ENCODE peak calls at places on chromosome 17, in ten cellular contexts. One of them, this sample, is unnamed.
A peak's percentile ranks its signal among the peaks of the same experiment; 100 is the strongest.

GRCh38 chr17:62165378-62165722 is 100.3 kb upstream of the MED13 start:
- DNase-seq in CD8-positive, alpha-beta T cell: no peak
- DNase-seq in IMR-90: no peak
- DNase-seq in fibroblast of lung: no peak
- DNase-seq in CD8-positive, alpha-beta memory T cell: no peak
- DNase-seq in lower lobe of right lung: no peak
- DNase-seq in pancreas: no peak
- DNase-seq in upper lobe of left lung: no peak
- DNase-seq in aorta: no peak
- DNase-seq in transverse colon: peak; percentile 30
- DNase-seq in this sample: no peak

GRCh38 chr17:83199500-83200201 is 120.2 kb downstream of the METRNL start:
- DNase-seq in CD8-positive, alpha-beta T cell: peak; percentile 48
- DNase-seq in IMR-90: peak; percentile 49
- DNase-seq in fibroblast of lung: no peak
- DNase-seq in CD8-positive, alpha-beta memory T cell: peak; percentile 29
- DNase-seq in lower lobe of right lung: peak; percentile 87
- DNase-seq in pancreas: peak; percentile 38
- DNase-seq in upper lobe of left lung: peak; percentile 90
- DNase-seq in aorta: peak; percentile 82
- DNase-seq in transverse colon: peak; percentile 60
- DNase-seq in this sample: peak; percentile 80

GRCh38 chr17:31068291-31068690 is 26.5 kb upstream of the NF1 start:
- DNase-seq in CD8-positive, alpha-beta T cell: peak; percentile 28
- DNase-seq in IMR-90: peak; percentile 41
- DNase-seq in fibroblast of lung: no peak
- DNase-seq in CD8-positive, alpha-beta memory T cell: no peak
- DNase-seq in lower lobe of right lung: no peak
- DNase-seq in pancreas: no peak
- DNase-seq in upper lobe of left lung: no peak
- DNase-seq in aorta: no peak
- DNase-seq in transverse colon: peak; percentile 65
- DNase-seq in this sample: peak; percentile 69

GRCh38 chr17:68291836-68292688 is 767 bp downstream of the ARSG start:
- DNase-seq in CD8-positive, alpha-beta T cell: peak; percentile 97
- DNase-seq in IMR-90: peak; percentile 68
- DNase-seq in fibroblast of lung: peak; percentile 77
- DNase-seq in CD8-positive, alpha-beta memory T cell: peak; percentile 97
- DNase-seq in lower lobe of right lung: peak; percentile 95
- DNase-seq in pancreas: peak; percentile 84
- DNase-seq in upper lobe of left lung: peak; percentile 97
- DNase-seq in aorta: peak; percentile 91
- DNase-seq in transverse colon: peak; percentile 84
- DNase-seq in this sample: peak; percentile 76

GRCh38 chr17:2054262-2054739 is 602 bp upstream of the HIC1 start:
- DNase-seq in CD8-positive, alpha-beta T cell: peak; percentile 49
- DNase-seq in IMR-90: peak; percentile 55
- DNase-seq in fibroblast of lung: peak; percentile 80
- DNase-seq in CD8-positive, alpha-beta memory T cell: no peak
- DNase-seq in lower lobe of right lung: no peak
- DNase-seq in pancreas: peak; percentile 77
- DNase-seq in upper lobe of left lung: no peak
- DNase-seq in aorta: no peak
- DNase-seq in transverse colon: no peak
- DNase-seq in this sample: peak; percentile 74

GRCh38 chr17:58049533-58049932 is 33.7 kb upstream of the DYNLL2 start:
- DNase-seq in CD8-positive, alpha-beta T cell: no peak
- DNase-seq in IMR-90: no peak
- DNase-seq in fibroblast of lung: no peak
- DNase-seq in CD8-positive, alpha-beta memory T cell: no peak
- DNase-seq in lower lobe of right lung: no peak
- DNase-seq in pancreas: no peak
- DNase-seq in upper lobe of left lung: no peak
- DNase-seq in aorta: no peak
- DNase-seq in transverse colon: no peak
- DNase-seq in this sample: no peak

GRCh38 chr17:19249681-19250080 is 12.5 kb downstream of the EPN2 start:
- DNase-seq in CD8-positive, alpha-beta T cell: no peak
- DNase-seq in IMR-90: no peak
- DNase-seq in fibroblast of lung: peak; percentile 79
- DNase-seq in CD8-positive, alpha-beta memory T cell: no peak
- DNase-seq in lower lobe of right lung: no peak
- DNase-seq in pancreas: no peak
- DNase-seq in upper lobe of left lung: no peak
- DNase-seq in aorta: no peak
- DNase-seq in transverse colon: no peak
- DNase-seq in this sample: no peak

GRCh38 chr17:62761884-62762283 is 46.2 kb downstream of the MARCHF10 start:
- DNase-seq in CD8-positive, alpha-beta T cell: no peak
- DNase-seq in IMR-90: no peak
- DNase-seq in fibroblast of lung: no peak
- DNase-seq in CD8-positive, alpha-beta memory T cell: no peak
- DNase-seq in lower lobe of right lung: no peak
- DNase-seq in pancreas: no peak
- DNase-seq in upper lobe of left lung: no peak
- DNase-seq in aorta: no peak
- DNase-seq in transverse colon: no peak
- DNase-seq in this sample: no peak

DNA sequence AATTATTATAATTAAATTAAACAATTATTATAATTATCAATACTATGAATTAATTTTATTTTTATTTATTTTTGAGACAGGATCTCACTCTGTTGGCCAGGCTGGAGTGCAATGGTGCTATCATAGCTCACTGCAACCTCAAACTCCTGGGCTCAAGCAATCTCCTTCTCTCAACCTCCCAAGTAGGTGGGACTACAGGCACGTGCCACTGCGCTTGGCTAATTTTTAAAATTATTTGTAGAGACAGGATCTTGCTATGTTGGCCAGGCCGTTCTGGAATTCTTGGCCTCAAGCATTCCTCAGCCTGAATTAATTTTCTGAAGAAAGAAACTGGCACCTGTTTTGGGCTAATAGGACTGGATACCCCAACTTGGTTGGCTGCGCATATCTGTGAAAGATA is 10.3 kb downstream of the GNA13 start:
- DNase-seq in CD8-positive, alpha-beta T cell: no peak
- DNase-seq in IMR-90: no peak
- DNase-seq in fibroblast of lung: no peak
- DNase-seq in CD8-positive, alpha-beta memory T cell: no peak
- DNase-seq in lower lobe of right lung: no peak
- DNase-seq in pancreas: no peak
- DNase-seq in upper lobe of left lung: no peak
- DNase-seq in aorta: no peak
- DNase-seq in transverse colon: no peak
- DNase-seq in this sample: no peak
- H3K4me1 ChIP-seq in CD8-positive, alpha-beta T cell: peaks cover 58% of the 10 kb centered on the region
- H3K4me1 ChIP-seq in IMR-90: peaks cover 14% of the 10 kb centered on the region
- H3K4me1 ChIP-seq in fibroblast of lung: no peaks in the 10 kb centered on the region
- H3K4me1 ChIP-seq in CD8-positive, alpha-beta memory T cell: peaks cover 66% of the 10 kb centered on the region
- H3K4me1 ChIP-seq in lower lobe of right lung: peaks cover 87% of the 10 kb centered on the region
- H3K4me1 ChIP-seq in pancreas: no peaks in the 10 kb centered on the region
- H3K4me1 ChIP-seq in upper lobe of left lung: peaks cover 72% of the 10 kb centered on the region
- H3K4me1 ChIP-seq in aorta: peaks cover 12% of the 10 kb centered on the region
- H3K4me1 ChIP-seq in transverse colon: peaks cover 24% of the 10 kb centered on the region
- H3K4me1 ChIP-seq in this sample: peaks cover 18% of the 10 kb centered on the region

GRCh38 chr17:16215002-16215272 is 397 bp downstream of the NCOR1 start:
- DNase-seq in CD8-positive, alpha-beta T cell: peak; percentile 32
- DNase-seq in IMR-90: no peak
- DNase-seq in fibroblast of lung: peak; percentile 40
- DNase-seq in CD8-positive, alpha-beta memory T cell: no peak
- DNase-seq in lower lobe of right lung: peak; percentile 71
- DNase-seq in pancreas: peak; percentile 88
- DNase-seq in upper lobe of left lung: peak; percentile 92
- DNase-seq in aorta: peak; percentile 87
- DNase-seq in transverse colon: peak; percentile 54
- DNase-seq in this sample: peak; percentile 60

GRCh38 chr17:16212793-16213192 is 2.5 kb downstream of the NCOR1 start:
- DNase-seq in CD8-positive, alpha-beta T cell: no peak
- DNase-seq in IMR-90: no peak
- DNase-seq in fibroblast of lung: no peak
- DNase-seq in CD8-positive, alpha-beta memory T cell: no peak
- DNase-seq in lower lobe of right lung: no peak
- DNase-seq in pancreas: no peak
- DNase-seq in upper lobe of left lung: no peak
- DNase-seq in aorta: no peak
- DNase-seq in transverse colon: no peak
- DNase-seq in this sample: no peak

GRCh38 chr17:16215273-16215964 is at the start of gene NCOR1:
- DNase-seq in CD8-positive, alpha-beta T cell: peak; percentile 89
- DNase-seq in IMR-90: peak; percentile 93
- DNase-seq in fibroblast of lung: peak; percentile 93
- DNase-seq in CD8-positive, alpha-beta memory T cell: peak; percentile 84
- DNase-seq in lower lobe of right lung: peak; percentile 96
- DNase-seq in pancreas: peak; percentile 98
- DNase-seq in upper lobe of left lung: peak; percentile 97
- DNase-seq in aorta: peak; percentile 97
- DNase-seq in transverse colon: peak; percentile 94
- DNase-seq in this sample: peak; percentile 98

GRCh38 chr17:16215965-16216316 is 607 bp upstream of the NCOR1 start:
- DNase-seq in CD8-positive, alpha-beta T cell: peak; percentile 26
- DNase-seq in IMR-90: no peak
- DNase-seq in fibroblast of lung: no peak
- DNase-seq in CD8-positive, alpha-beta memory T cell: no peak
- DNase-seq in lower lobe of right lung: peak; percentile 72
- DNase-seq in pancreas: no peak
- DNase-seq in upper lobe of left lung: no peak
- DNase-seq in aorta: no peak
- DNase-seq in transverse colon: peak; percentile 63
- DNase-seq in this sample: no peak

DNA sequence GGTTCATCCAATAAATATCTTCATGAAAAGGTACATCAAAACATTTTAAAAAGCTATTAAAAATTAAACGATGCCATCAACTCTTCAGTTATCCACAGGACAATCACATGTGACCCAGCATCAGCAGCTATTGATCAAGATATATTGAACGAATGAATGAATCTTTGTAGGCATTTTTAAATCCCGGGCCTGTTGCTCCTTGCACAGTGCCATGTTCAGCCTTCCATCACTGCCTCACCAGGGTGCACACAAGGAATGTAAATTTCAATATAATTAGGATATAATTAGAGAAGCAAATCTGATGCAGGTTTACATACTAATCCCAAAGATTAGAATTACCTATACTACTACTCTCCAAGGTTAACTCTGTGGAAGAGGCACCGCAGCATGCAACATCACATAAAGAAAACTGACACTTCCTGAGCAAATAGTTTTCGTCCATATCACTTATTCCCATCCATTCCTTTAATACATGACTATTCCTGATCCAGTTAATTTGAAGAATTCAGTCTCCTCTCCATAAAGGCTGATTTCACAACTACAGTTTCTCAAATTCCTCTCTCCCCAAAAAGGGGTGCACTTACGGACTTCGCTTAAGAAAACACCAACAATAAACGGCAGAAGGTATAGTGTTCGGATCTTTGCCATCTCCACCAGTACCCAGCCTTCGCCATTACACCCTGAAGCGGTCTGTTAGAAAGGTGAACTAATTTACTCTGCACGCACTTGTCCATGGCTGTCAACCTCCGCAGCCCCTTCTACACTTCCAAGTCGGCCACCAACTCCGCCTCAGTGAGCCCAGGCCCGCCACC is 938 bp downstream of the NCOR1 start:
- DNase-seq in CD8-positive, alpha-beta T cell: no peak
- DNase-seq in IMR-90: peak; percentile 11
- DNase-seq in fibroblast of lung: peak; percentile 25
- DNase-seq in CD8-positive, alpha-beta memory T cell: no peak
- DNase-seq in lower lobe of right lung: no peak
- DNase-seq in pancreas: no peak
- DNase-seq in upper lobe of left lung: no peak
- DNase-seq in aorta: no peak
- DNase-seq in transverse colon: no peak
- DNase-seq in this sample: no peak
- H3K27me3 ChIP-seq in CD8-positive, alpha-beta T cell: no peaks in the 10 kb centered on the region
- H3K27me3 ChIP-seq in IMR-90: no peaks in the 10 kb centered on the region
- H3K27me3 ChIP-seq in fibroblast of lung: no peaks in the 10 kb centered on the region
- H3K27me3 ChIP-seq in CD8-positive, alpha-beta memory T cell: no peaks in the 10 kb centered on the region
- H3K27me3 ChIP-seq in lower lobe of right lung: no peaks in the 10 kb centered on the region
- H3K27me3 ChIP-seq in pancreas: no peaks in the 10 kb centered on the region
- H3K27me3 ChIP-seq in upper lobe of left lung: no peaks in the 10 kb centered on the region
- H3K27me3 ChIP-seq in aorta: no peaks in the 10 kb centered on the region
- H3K27me3 ChIP-seq in transverse colon: no peaks in the 10 kb centered on the region
- H3K27me3 ChIP-seq in this sample: no peaks in the 10 kb centered on the region

GRCh38 chr17:50817838-50818237 is 17.5 kb upstream of the WFIKKN2 start:
- DNase-seq in CD8-positive, alpha-beta T cell: no peak
- DNase-seq in IMR-90: no peak
- DNase-seq in fibroblast of lung: peak; percentile 61
- DNase-seq in CD8-positive, alpha-beta memory T cell: no peak
- DNase-seq in lower lobe of right lung: no peak
- DNase-seq in pancreas: no peak
- DNase-seq in upper lobe of left lung: no peak
- DNase-seq in aorta: no peak
- DNase-seq in transverse colon: no peak
- DNase-seq in this sample: no peak

GRCh38 chr17:50817142-50817751 is 18.1 kb upstream of the WFIKKN2 start:
- DNase-seq in CD8-positive, alpha-beta T cell: peak; percentile 57
- DNase-seq in IMR-90: no peak
- DNase-seq in fibroblast of lung: no peak
- DNase-seq in CD8-positive, alpha-beta memory T cell: peak; percentile 48
- DNase-seq in lower lobe of right lung: peak; percentile 66
- DNase-seq in pancreas: no peak
- DNase-seq in upper lobe of left lung: peak; percentile 91
- DNase-seq in aorta: peak; percentile 89
- DNase-seq in transverse colon: peak; percentile 55
- DNase-seq in this sample: peak; percentile 84

GRCh38 chr17:50818266-50818665 is 17.1 kb upstream of the WFIKKN2 start:
- DNase-seq in CD8-positive, alpha-beta T cell: no peak
- DNase-seq in IMR-90: no peak
- DNase-seq in fibroblast of lung: no peak
- DNase-seq in CD8-positive, alpha-beta memory T cell: no peak
- DNase-seq in lower lobe of right lung: no peak
- DNase-seq in pancreas: no peak
- DNase-seq in upper lobe of left lung: no peak
- DNase-seq in aorta: no peak
- DNase-seq in transverse colon: no peak
- DNase-seq in this sample: no peak

GRCh38 chr17:50813583-50813982 is 21.8 kb upstream of the WFIKKN2 start:
- DNase-seq in CD8-positive, alpha-beta T cell: no peak
- DNase-seq in IMR-90: no peak
- DNase-seq in fibroblast of lung: no peak
- DNase-seq in CD8-positive, alpha-beta memory T cell: no peak
- DNase-seq in lower lobe of right lung: no peak
- DNase-seq in pancreas: no peak
- DNase-seq in upper lobe of left lung: no peak
- DNase-seq in aorta: no peak
- DNase-seq in transverse colon: no peak
- DNase-seq in this sample: no peak

DNA sequence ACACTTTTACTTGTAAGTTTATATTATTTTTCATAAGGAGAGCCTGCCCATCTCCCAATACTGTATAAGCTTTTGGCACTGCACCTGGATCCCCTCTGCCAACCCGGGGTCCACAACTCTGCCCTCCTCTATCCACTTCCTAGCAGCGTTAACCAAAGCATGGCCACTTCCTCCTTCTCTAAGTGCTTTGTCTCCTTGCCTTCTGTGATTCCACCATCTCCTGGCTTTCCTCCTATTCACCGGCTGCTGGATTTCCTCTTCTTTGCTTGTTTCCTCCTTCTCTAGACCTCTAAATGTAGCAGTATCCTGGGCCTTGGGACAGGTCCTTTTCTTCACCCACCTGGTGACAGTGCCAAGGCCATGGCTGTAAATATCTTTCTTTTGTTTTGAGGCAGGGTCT is 20.0 kb upstream of the WFIKKN2 start:
- DNase-seq in CD8-positive, alpha-beta T cell: no peak
- DNase-seq in IMR-90: no peak
- DNase-seq in fibroblast of lung: no peak
- DNase-seq in CD8-positive, alpha-beta memory T cell: no peak
- DNase-seq in lower lobe of right lung: no peak
- DNase-seq in pancreas: no peak
- DNase-seq in upper lobe of left lung: no peak
- DNase-seq in aorta: no peak
- DNase-seq in transverse colon: no peak
- DNase-seq in this sample: no peak
- H3K4me3 ChIP-seq in CD8-positive, alpha-beta T cell: no peak overlapping the region
- H3K4me3 ChIP-seq in IMR-90: no peak overlapping the region
- H3K4me3 ChIP-seq in fibroblast of lung: no peak overlapping the region
- H3K4me3 ChIP-seq in CD8-positive, alpha-beta memory T cell: no peak overlapping the region
- H3K4me3 ChIP-seq in lower lobe of right lung: no peak overlapping the region
- H3K4me3 ChIP-seq in pancreas: no peak overlapping the region
- H3K4me3 ChIP-seq in upper lobe of left lung: no peak overlapping the region
- H3K4me3 ChIP-seq in aorta: no peak overlapping the region
- H3K4me3 ChIP-seq in transverse colon: no peak overlapping the region
- H3K4me3 ChIP-seq in this sample: no peak overlapping the region

DNA sequence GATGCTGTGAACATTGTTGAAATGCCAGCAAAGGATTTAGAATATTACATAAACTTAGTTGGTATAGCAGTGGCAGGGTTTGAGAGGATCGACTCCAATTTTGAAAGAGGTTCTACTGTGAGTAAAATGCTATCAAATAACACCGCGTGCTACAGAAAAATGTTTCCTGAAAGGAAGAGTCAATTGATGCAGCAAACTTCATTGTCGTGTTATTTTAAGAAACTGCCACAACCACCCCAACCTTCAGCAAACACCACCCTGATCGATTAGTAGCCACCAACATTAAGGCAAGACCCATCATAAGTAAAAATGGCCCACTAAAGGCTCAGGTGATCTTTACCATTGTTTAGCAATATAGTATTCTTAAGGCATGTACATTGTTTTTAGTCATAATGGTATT is 27.3 kb downstream of the HLF start:
- DNase-seq in CD8-positive, alpha-beta T cell: no peak
- DNase-seq in IMR-90: no peak
- DNase-seq in fibroblast of lung: no peak
- DNase-seq in CD8-positive, alpha-beta memory T cell: no peak
- DNase-seq in lower lobe of right lung: no peak
- DNase-seq in pancreas: no peak
- DNase-seq in upper lobe of left lung: no peak
- DNase-seq in aorta: no peak
- DNase-seq in transverse colon: no peak
- DNase-seq in this sample: no peak
- H3K4me1 ChIP-seq in CD8-positive, alpha-beta T cell: no peaks in the 10 kb centered on the region
- H3K4me1 ChIP-seq in IMR-90: no peaks in the 10 kb centered on the region
- H3K4me1 ChIP-seq in fibroblast of lung: peaks cover 2% of the 10 kb centered on the region
- H3K4me1 ChIP-seq in CD8-positive, alpha-beta memory T cell: no peaks in the 10 kb centered on the region
- H3K4me1 ChIP-seq in lower lobe of right lung: peaks cover 20% of the 10 kb centered on the region
- H3K4me1 ChIP-seq in pancreas: no peaks in the 10 kb centered on the region
- H3K4me1 ChIP-seq in upper lobe of left lung: peaks cover 9% of the 10 kb centered on the region
- H3K4me1 ChIP-seq in aorta: peaks cover 13% of the 10 kb centered on the region
- H3K4me1 ChIP-seq in transverse colon: peaks cover 6% of the 10 kb centered on the region
- H3K4me1 ChIP-seq in this sample: no peaks in the 10 kb centered on the region